ENCODE peak calls at places on chromosomes 6 and 20, in four cellular contexts. J is A172, U is hepatic stellate cell, B is WERI-Rb-1. X is an unnamed sample.

GRCh38 chr6:117317261-117317660 is 51.9 kb downstream of the VGLL2 start:
- DNase-seq in J (peak), U (no peak), B (no peak), X (peak)

GRCh38 chr20:32763202-32763999 is 1.2 kb downstream of the DNMT3B start:
- DNase-seq in J (no peak), U (no peak), B (peak), X (peak)

GRCh38 chr6:132122176-132122575 is 171.0 kb upstream of the CCN2 start:
- DNase-seq in J (no peak), U (no peak), B (no peak), X (no peak)

GRCh38 chr6:111768431-111768770 is 104.9 kb downstream of the FYN start:
- DNase-seq in J (no peak), U (no peak), B (no peak), X (no peak)

GRCh38 chr6:125749864-125750691 is 646 bp downstream of the HEY2 start:
- DNase-seq in J (no peak), U (no peak), B (peak), X (peak)

GRCh38 chr20:25659999-25660398 is 36.2 kb upstream of the NANP start:
- DNase-seq in J (no peak), U (no peak), B (no peak), X (no peak)

GRCh38 chr6:133837801-133838349 is 51.0 kb upstream of the TCF21 start:
- DNase-seq in J (peak), U (no peak), B (peak), X (peak)

GRCh38 chr6:53862517-53863457 is 68.0 kb downstream of the LRRC1 start:
- DNase-seq in J (no peak), U (peak), B (no peak), X (no peak)

GRCh38 chr6:90105766-90106165 is 190.9 kb downstream of the BACH2 start:
- DNase-seq in J (no peak), U (no peak), B (no peak), X (no peak)

GRCh38 chr6:155850408-155850841 is 394.8 kb upstream of the NOX3 start:
- DNase-seq in J (peak), U (no peak), B (no peak), X (no peak)

GRCh38 chr6:20135677-20136268 is 76.5 kb downstream of the MBOAT1 start:
- DNase-seq in J (no peak), U (no peak), B (no peak), X (no peak)

GRCh38 chr6:56690519-56691200 is 48.0 kb upstream of the DST start:
- DNase-seq in J (peak), U (peak), B (no peak), X (no peak)